ENCODE peak calls at places on chromosomes 3 and 15, in six cellular contexts. E is ovary, K is pancreas, F is DND-41, U is AG04450, H is mammary epithelial cell. I is an unnamed sample.

GRCh38 chr15:48003447-48003846 is 117.3 kb upstream of the SLC24A5 start:
- DNase-seq in E (no peak), F (no peak), U (no peak), K (no peak), H (no peak), I (no peak)

GRCh38 chr3:70550723-70551319 is 238.4 kb upstream of the MDFIC2 start:
- DNase-seq in U (no peak), E (peak), K (peak), F (peak), H (peak), I (peak)

GRCh38 chr3:47034868-47035489 is 55.5 kb downstream of the NBEAL2 start:
- DNase-seq in E (no peak), H (no peak), K (no peak), U (no peak), F (no peak), I (no peak)

GRCh38 chr3:168517514-168518071 is 421.9 kb upstream of the GOLIM4 start:
- DNase-seq in F (no peak), K (no peak), U (no peak), H (peak), E (no peak), I (no peak)

GRCh38 chr3:42572278-42572677 is 9.5 kb downstream of the SEC22C start:
- DNase-seq in F (peak), H (peak), U (no peak), E (no peak), K (no peak), I (peak)

GRCh38 chr15:38438031-38438986 is 15.6 kb upstream of the FAM98B start:
- DNase-seq in K (no peak), E (no peak), F (no peak), H (no peak), U (no peak), I (no peak)

GRCh38 chr15:63047792-63048114 is 5.2 kb downstream of the TPM1 start:
- DNase-seq in F (no peak), H (no peak), U (no peak), E (no peak), K (no peak), I (no peak)

GRCh38 chr15:88906551-88906950 is 6.6 kb downstream of the MFGE8 start:
- DNase-seq in U (no peak), K (no peak), H (no peak), F (no peak), E (no peak), I (no peak)

GRCh38 chr15:91861223-91861622 is 7.7 kb downstream of the SLCO3A1 start:
- DNase-seq in K (no peak), U (no peak), E (no peak), F (no peak), H (no peak), I (no peak)

GRCh38 chr3:72310028-72310987 is 525.4 kb upstream of the PROK2 start:
- DNase-seq in U (peak), K (no peak), H (no peak), E (no peak), F (no peak), I (no peak)

GRCh38 chr3:112497897-112498548 is 1.2 kb downstream of the BTLA start:
- DNase-seq in U (no peak), K (no peak), F (no peak), H (no peak), E (no peak), I (no peak)

GRCh38 chr3:43181202-43181910 is 75.5 kb upstream of the POMGNT2 start:
- DNase-seq in U (no peak), H (peak), K (no peak), F (no peak), E (no peak), I (no peak)

GRCh38 chr15:85805392-85805791 is 10.7 kb upstream of the KLHL25 start:
- DNase-seq in E (no peak), K (no peak), H (no peak), F (no peak), U (no peak), I (no peak)

GRCh38 chr3:45043715-45044299 is 17.7 kb downstream of the CLEC3B start:
- DNase-seq in E (no peak), F (no peak), K (no peak), H (peak), U (peak), I (no peak)

GRCh38 chr3:135077186-135077585 is 282.1 kb downstream of the EPHB1 start:
- DNase-seq in E (no peak), H (no peak), U (no peak), K (no peak), F (no peak), I (no peak)

GRCh38 chr15:43511012-43511885 is 6.2 kb upstream of the MAP1A start:
- DNase-seq in U (no peak), E (no peak), H (no peak), K (no peak), F (peak), I (no peak)

GRCh38 chr3:126866175-126866759 is 116.6 kb upstream of the PLXNA1 start:
- DNase-seq in E (no peak), K (no peak), F (no peak), U (no peak), H (no peak), I (no peak)

GRCh38 chr3:135117977-135118376 is 322.9 kb downstream of the EPHB1 start:
- DNase-seq in F (no peak), K (no peak), U (no peak), H (no peak), E (no peak), I (no peak)

GRCh38 chr3:181454451-181455027 is 257.2 kb upstream of the SOX2 start:
- DNase-seq in H (no peak), K (no peak), U (no peak), F (no peak), E (no peak), I (peak)

GRCh38 chr3:4633078-4634004 is 140.2 kb downstream of the ITPR1 start:
- DNase-seq in E (no peak), U (peak), H (peak), K (no peak), F (peak), I (no peak)

GRCh38 chr15:93067649-93068085 is 21.3 kb downstream of the RGMA start:
- DNase-seq in E (no peak), H (no peak), U (no peak), F (no peak), K (no peak), I (no peak)

GRCh38 chr3:129555616-129556357 is 12.8 kb downstream of the H1-8 start:
- DNase-seq in H (no peak), U (no peak), E (no peak), F (no peak), K (no peak), I (no peak)

GRCh38 chr15:40146037-40146436 is 14.8 kb upstream of the BUB1B start:
- DNase-seq in U (no peak), F (no peak), K (no peak), H (peak), E (no peak), I (no peak)

GRCh38 chr3:55651011-55651410 is 163.9 kb upstream of the WNT5A start:
- DNase-seq in K (no peak), F (no peak), H (no peak), U (no peak), E (no peak), I (no peak)

GRCh38 chr3:78873641-78874040 is 894.2 kb downstream of the ROBO1 start:
- DNase-seq in U (no peak), E (no peak), K (no peak), H (peak), F (no peak), I (no peak)

GRCh38 chr3:45838466-45838865 is 3.5 kb downstream of the LZTFL1 start:
- DNase-seq in U (no peak), K (no peak), H (no peak), E (no peak), F (no peak), I (no peak)

GRCh38 chr3:59049671-59050331 is at the start of gene CFAP20DC:
- DNase-seq in F (no peak), E (peak), U (peak), H (peak), K (peak), I (peak)

GRCh38 chr15:39774688-39775267 is 7.9 kb downstream of the FSIP1 start:
- DNase-seq in H (no peak), E (no peak), F (peak), U (no peak), K (no peak), I (no peak)

GRCh38 chr3:72604287-72604686 is 244.0 kb downstream of the SHQ1 start:
- DNase-seq in K (no peak), F (no peak), H (no peak), E (no peak), U (no peak), I (no peak)

DNA sequence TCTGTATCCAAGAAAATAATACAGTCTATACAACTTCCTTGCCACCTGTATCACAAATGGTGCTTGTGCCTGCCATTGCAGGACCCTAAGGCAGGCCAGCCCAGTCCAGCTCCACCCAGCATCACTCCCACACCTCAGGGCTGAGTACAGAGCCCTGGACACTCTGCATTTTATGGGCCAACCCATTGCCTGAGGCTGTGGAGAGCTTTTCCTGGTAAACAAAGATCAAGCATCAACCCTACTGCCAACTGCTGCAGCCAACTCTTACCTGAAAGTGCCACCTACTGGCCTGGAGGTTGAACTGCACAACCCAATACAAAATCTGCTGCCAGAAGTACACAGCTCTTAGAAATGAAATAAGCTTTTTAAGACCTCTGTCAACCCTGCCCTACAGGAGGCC is 1082.2 kb downstream of the NAALADL2 start:
- DNase-seq in H (peak), U (no peak), F (no peak), E (no peak), K (no peak), I (no peak)
- H3K27ac ChIP-seq in H (no peak), U (no peak), F (no peak), E (no peak), K (no peak), I (no peak)

GRCh38 chr15:65832549-65833364 is 36.5 kb upstream of the RAB11A start:
- DNase-seq in F (peak), U (peak), K (peak), E (peak), H (peak), I (peak)
- H3K27ac ChIP-seq in F (peak), U (peak), K (peak), E (peak), H (peak), I (peak)

DNA sequence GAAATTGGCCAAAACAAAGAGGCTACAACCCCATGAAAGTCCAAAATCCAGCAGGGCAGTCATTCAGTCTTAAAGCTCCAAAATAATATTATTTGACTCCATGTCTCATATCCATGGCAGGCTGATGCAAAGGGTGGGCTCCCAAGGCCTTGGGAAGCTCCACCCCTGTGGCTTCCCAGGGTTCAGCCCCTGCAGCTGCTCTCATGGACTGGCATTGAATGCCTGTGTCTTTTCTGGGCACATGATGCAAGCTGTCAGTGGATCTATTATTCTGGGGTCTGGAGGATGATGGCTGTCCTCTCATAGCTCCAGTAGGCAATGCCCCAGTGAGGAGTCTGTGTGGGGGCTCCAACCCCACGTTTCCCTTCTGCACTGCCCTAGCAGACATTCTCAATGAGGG is 81.8 kb downstream of the ZMAT3 start:
- DNase-seq in H (no peak), E (no peak), U (no peak), K (no peak), F (no peak), I (no peak)
- H3K27ac ChIP-seq in H (no peak), E (no peak), U (no peak), K (no peak), F (no peak), I (no peak)

DNA sequence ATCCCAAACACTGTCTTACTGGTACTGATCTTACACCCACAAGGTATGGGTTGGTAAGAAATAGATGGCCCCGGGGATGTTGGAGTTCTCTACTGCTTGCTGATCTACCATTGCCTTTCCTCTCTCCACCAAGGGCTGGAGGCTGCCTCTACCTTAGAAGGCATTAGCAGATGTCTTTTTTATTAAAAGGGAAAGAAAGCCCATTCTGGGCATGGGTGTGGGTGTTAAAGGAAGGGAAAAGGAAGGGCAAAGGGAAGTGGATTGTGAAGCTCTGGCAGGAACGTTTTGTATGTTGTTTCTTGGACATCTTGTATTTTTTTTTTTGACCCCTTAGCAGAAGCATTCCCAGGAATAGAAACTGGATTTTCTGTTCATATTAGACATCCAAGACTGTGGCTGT is 109.0 kb downstream of the TOP2B start:
- DNase-seq in H (no peak), E (no peak), U (no peak), K (no peak), F (no peak), I (no peak)
- H3K27ac ChIP-seq in H (no peak), E (no peak), U (no peak), K (no peak), F (no peak), I (no peak)

GRCh38 chr15:68984589-68984988 is 29.9 kb upstream of the NOX5 start:
- DNase-seq in K (no peak), F (no peak), U (no peak), H (no peak), E (no peak), I (no peak)
- H3K27ac ChIP-seq in K (no peak), F (no peak), U (no peak), H (no peak), E (no peak), I (no peak)

GRCh38 chr15:74892313-74892712 is 2.5 kb downstream of the MPI start:
- DNase-seq in E (no peak), K (peak), H (peak), F (no peak), U (no peak), I (no peak)
- H3K27ac ChIP-seq in E (no peak), K (peak), H (no peak), F (no peak), U (no peak), I (no peak)

GRCh38 chr3:131217296-131217741 is 164.3 kb upstream of the NUDT16 start:
- DNase-seq in U (no peak), K (no peak), H (peak), F (no peak), E (no peak), I (no peak)
- H3K27ac ChIP-seq in U (no peak), K (no peak), H (peak), F (no peak), E (no peak), I (no peak)